ENCODE peak calls at places on chromosomes 1 and 21, in five cellular contexts. T, P, C, B and D are unnamed samples.
A peak's percentile ranks its signal among the peaks of the same experiment; 100 is the strongest.

GRCh38 chr1:177669161-177669560 is 300.7 kb downstream of the SEC16B start:
- DNase-seq in T (no peak), P (no peak), C (no peak), B (no peak), D (no peak)

GRCh38 chr1:12078938-12079861 is 16.1 kb downstream of the TNFRSF8 start:
- DNase-seq in T (no peak), P (peak; percentile 51), C (no peak), B (peak; percentile 43), D (peak; percentile 32)

GRCh38 chr1:12636098-12636950 is 7.6 kb upstream of the AADACL4 start:
- DNase-seq in T (no peak), P (peak; percentile 77), C (no peak), B (peak; percentile 91), D (no peak)

GRCh38 chr1:111690306-111690617 is 48.9 kb downstream of the INKA2 start:
- DNase-seq in T (no peak), P (peak; percentile 84), C (peak; percentile 87), B (peak; percentile 89), D (peak; percentile 14)

GRCh38 chr1:157217486-157217885 is 79.3 kb upstream of the ETV3 start:
- DNase-seq in T (no peak), P (no peak), C (no peak), B (no peak), D (no peak)

GRCh38 chr1:66197785-66198184 is 336.2 kb upstream of the SGIP1 start:
- DNase-seq in T (no peak), P (no peak), C (no peak), B (no peak), D (no peak)

GRCh38 chr1:183370399-183371058 is 47.7 kb downstream of the NMNAT2 start:
- DNase-seq in T (peak; percentile 90), P (no peak), C (no peak), B (no peak), D (no peak)

GRCh38 chr1:82246050-82246449 is 445.3 kb downstream of the ADGRL2 start:
- DNase-seq in T (no peak), P (no peak), C (no peak), B (no peak), D (no peak)

GRCh38 chr21:19326581-19327319 is 923.2 kb upstream of the TMPRSS15 start:
- DNase-seq in T (no peak), P (no peak), C (no peak), B (no peak), D (no peak)
- H3K4me3 ChIP-seq in T (no peak overlapping the region), P (no peak overlapping the region), C (no peak overlapping the region), B (no peak overlapping the region), D (no peak overlapping the region)

GRCh38 chr1:154764181-154764580 is 105.9 kb downstream of the KCNN3 start:
- DNase-seq in T (no peak), P (no peak), C (no peak), B (no peak), D (no peak)

GRCh38 chr1:154767315-154768240 is 102.5 kb downstream of the KCNN3 start:
- DNase-seq in T (peak; percentile 59), P (no peak), C (peak; percentile 72), B (peak; percentile 82), D (peak; percentile 32)

GRCh38 chr1:154768456-154769125 is 101.5 kb downstream of the KCNN3 start:
- DNase-seq in T (peak; percentile 48), P (peak; percentile 9), C (peak; percentile 58), B (peak; percentile 19), D (no peak)

GRCh38 chr1:154764773-154765172 is 105.3 kb downstream of the KCNN3 start:
- DNase-seq in T (no peak), P (no peak), C (no peak), B (no peak), D (no peak)

GRCh38 chr1:154765970-154766369 is 104.1 kb downstream of the KCNN3 start:
- DNase-seq in T (peak; percentile 33), P (peak; percentile 31), C (peak; percentile 46), B (peak; percentile 29), D (peak; percentile 61)
- TF ChIP-seq CTCF in T (peak; percentile 29), P (peak; percentile 45), C (no peak), B (peak; percentile 74), D (peak; percentile 67)

DNA sequence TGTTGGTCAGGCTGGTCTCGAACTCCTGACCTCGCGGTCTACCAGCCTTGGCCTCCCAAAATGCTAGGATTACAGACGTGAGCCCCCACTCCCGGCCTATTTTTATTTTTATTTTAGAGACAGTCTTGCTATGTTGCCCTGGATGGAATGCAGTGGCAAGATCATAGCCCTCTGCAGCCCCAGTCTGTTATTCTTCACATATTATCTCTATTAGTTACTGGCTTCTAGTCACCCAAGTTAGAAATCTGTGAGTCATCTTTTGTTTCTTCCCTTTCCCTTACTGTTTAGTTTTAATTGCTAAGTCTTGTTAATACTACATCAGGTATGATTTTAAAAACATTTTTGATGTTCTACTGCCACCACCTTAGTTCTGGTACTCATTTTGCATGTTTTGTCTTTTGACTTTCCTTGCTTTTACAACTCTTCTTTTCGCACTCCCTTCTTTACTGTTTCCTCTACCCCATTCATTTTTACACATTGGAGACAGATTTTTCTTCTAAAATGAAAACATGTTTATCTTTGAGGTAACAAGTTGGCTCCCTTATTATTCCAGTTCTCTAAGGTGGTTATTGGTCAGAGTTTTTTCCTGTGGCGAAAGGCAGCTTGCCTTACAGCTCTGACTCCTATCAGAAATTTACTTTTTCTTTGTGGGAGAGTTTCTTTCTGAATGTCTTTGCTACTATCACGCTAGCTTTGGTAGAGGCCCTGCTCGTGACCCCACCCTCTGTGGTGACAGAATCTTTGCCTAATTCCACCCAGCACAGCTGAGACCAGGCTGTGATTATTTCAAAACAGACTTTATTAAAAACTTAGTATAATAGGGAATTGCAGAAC is 19.5 kb downstream of the ZMYM4 start:
- DNase-seq in T (no peak), P (peak; percentile 78), C (no peak), B (peak; percentile 85), D (peak; percentile 52)
- H3K4me3 ChIP-seq in T (no peak overlapping the region), P (no peak overlapping the region), C (no peak overlapping the region), B (no peak overlapping the region), D (no peak overlapping the region)

GRCh38 chr1:212381509-212381908 is 33.2 kb downstream of the PACC1 start:
- DNase-seq in T (no peak), P (no peak), C (no peak), B (no peak), D (no peak)

GRCh38 chr1:212377644-212378043 is 37.0 kb downstream of the PACC1 start:
- DNase-seq in T (no peak), P (no peak), C (no peak), B (no peak), D (no peak)

GRCh38 chr1:212379366-212379765 is 35.3 kb downstream of the PACC1 start:
- DNase-seq in T (no peak), P (no peak), C (no peak), B (no peak), D (no peak)

GRCh38 chr1:212375986-212376385 is 38.7 kb downstream of the PACC1 start:
- DNase-seq in T (no peak), P (no peak), C (no peak), B (no peak), D (no peak)
- TF ChIP-seq CTCF in T (no peak), P (no peak), C (no peak), B (no peak), D (no peak)

GRCh38 chr1:93471284-93471683 is 23.4 kb downstream of the FNBP1L start:
- DNase-seq in T (no peak), P (no peak), C (no peak), B (no peak), D (no peak)
- H3K4me3 ChIP-seq in T (no peak overlapping the region), P (no peak overlapping the region), C (no peak overlapping the region), B (no peak overlapping the region), D (no peak overlapping the region)

DNA sequence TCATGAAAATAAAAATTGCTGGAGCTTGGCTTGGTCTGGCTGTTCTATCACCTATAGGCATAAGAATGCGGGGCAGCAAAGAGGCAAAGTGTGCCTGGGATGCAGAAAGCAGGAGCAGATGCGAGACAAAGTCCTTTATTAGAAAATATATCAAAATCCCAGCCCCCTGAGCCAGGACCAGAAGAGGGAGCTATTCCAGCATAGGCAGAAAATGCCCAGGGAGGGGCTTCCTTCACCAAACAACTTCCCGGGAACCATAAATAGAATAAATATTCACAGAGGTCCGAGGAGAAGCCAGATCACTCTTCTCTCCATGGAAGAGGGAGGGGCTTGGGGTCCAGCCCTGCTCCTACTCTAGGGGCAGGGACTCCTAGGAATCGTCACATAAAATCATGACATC is 5.0 kb downstream of the PPOX start:
- DNase-seq in T (no peak), P (peak; percentile 38), C (no peak), B (no peak), D (no peak)
- TF ChIP-seq CTCF in T (no peak), P (peak; percentile 41), C (no peak), B (peak; percentile 61), D (no peak)

DNA sequence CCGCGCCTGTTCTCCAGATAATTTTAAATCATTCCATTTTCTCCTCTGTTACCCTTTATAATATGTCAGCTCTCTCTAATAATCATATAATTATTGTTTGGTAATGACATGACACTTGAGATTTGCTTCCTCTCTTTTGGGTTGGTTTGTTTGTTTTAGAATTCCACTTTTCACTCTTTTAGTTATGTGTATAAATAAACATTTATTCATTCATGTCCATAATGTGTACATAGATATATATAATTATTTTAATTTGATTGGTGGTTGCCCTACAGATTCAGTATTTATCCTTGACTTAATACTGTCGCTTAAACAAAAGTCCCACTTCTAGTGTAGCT is 93.4 kb upstream of the FMN2 start:
- DNase-seq in T (no peak), P (no peak), C (no peak), B (no peak), D (no peak)
- H3K4me3 ChIP-seq in T (peak overlapping the region; percentile 10), P (no peak overlapping the region), C (peak overlapping the region; percentile 2), B (peak overlapping the region; percentile 43), D (no peak overlapping the region)

GRCh38 chr1:167344112-167344511 is 123.4 kb downstream of the POU2F1 start:
- DNase-seq in T (no peak), P (peak; percentile 43), C (no peak), B (peak; percentile 34), D (no peak)

GRCh38 chr1:167339405-167339804 is 118.7 kb downstream of the POU2F1 start:
- DNase-seq in T (no peak), P (no peak), C (no peak), B (no peak), D (no peak)

GRCh38 chr1:167344605-167345385 is 124.1 kb downstream of the POU2F1 start:
- DNase-seq in T (no peak), P (peak; percentile 13), C (no peak), B (no peak), D (no peak)

GRCh38 chr1:167345386-167345733 is 124.7 kb downstream of the POU2F1 start:
- DNase-seq in T (no peak), P (peak; percentile 7), C (no peak), B (no peak), D (no peak)

DNA sequence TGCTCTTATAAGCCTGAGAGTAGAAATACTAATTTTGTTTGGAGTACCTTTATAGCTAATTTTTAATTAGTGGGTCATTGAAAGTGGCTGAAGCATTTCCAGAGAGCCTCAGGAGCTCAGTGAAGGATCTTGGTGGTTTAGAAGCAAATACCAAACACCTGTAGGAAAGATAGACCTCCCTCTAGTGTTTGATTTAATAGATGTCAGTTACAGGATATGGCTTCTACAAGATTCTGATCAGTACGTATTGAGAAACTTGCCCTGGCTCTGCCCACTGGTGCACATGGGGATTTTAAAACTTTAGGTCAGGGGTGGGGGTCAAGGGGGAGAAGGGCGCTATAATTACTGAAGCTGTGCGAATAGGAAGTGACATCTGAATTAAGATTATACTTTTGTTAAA is 122.2 kb downstream of the POU2F1 start:
- DNase-seq in T (no peak), P (no peak), C (no peak), B (no peak), D (peak; percentile 36)
- TF ChIP-seq CTCF in T (peak; percentile 32), P (no peak), C (no peak), B (peak; percentile 26), D (peak; percentile 37)

GRCh38 chr1:181190362-181191035 is 102.0 kb downstream of the IER5 start:
- DNase-seq in T (no peak), P (no peak), C (no peak), B (no peak), D (no peak)
- H3K4me3 ChIP-seq in T (no peak overlapping the region), P (no peak overlapping the region), C (no peak overlapping the region), B (no peak overlapping the region), D (no peak overlapping the region)